ENCODE peak calls at places on chromosomes 4 and X, in ten cellular contexts. One of them, this sample, is unnamed.

GRCh38 chr4:145815027-145815612 is 123.5 kb downstream of the ZNF827 start:
- DNase-seq in HCT116: no peak
- DNase-seq in DND-41: no peak
- DNase-seq in adrenal gland: no peak
- DNase-seq in upper lobe of left lung: no peak
- DNase-seq in mammary epithelial cell: no peak
- DNase-seq in BE2C: no peak
- DNase-seq in brain microvascular endothelial cell: no peak
- DNase-seq in heart right ventricle: no peak
- DNase-seq in lung: no peak
- DNase-seq in this sample: no peak

GRCh38 chrX:47232803-47233332 is at the start of gene USP11:
- DNase-seq in HCT116: no peak
- DNase-seq in DND-41: peak; percentile 84
- DNase-seq in adrenal gland: no peak
- DNase-seq in upper lobe of left lung: peak; percentile 34
- DNase-seq in mammary epithelial cell: no peak
- DNase-seq in BE2C: peak; percentile 47
- DNase-seq in brain microvascular endothelial cell: peak; percentile 10
- DNase-seq in heart right ventricle: peak; percentile 42
- DNase-seq in lung: peak; percentile 56
- DNase-seq in this sample: no peak

GRCh38 chr4:111268769-111269414 is 646.0 kb upstream of the PITX2 start:
- DNase-seq in HCT116: no peak
- DNase-seq in DND-41: no peak
- DNase-seq in adrenal gland: no peak
- DNase-seq in upper lobe of left lung: no peak
- DNase-seq in mammary epithelial cell: no peak
- DNase-seq in BE2C: no peak
- DNase-seq in brain microvascular endothelial cell: peak; percentile 1
- DNase-seq in heart right ventricle: no peak
- DNase-seq in lung: no peak
- DNase-seq in this sample: peak; percentile 51

GRCh38 chr4:91795947-91796346 is 507.8 kb upstream of the GRID2 start:
- DNase-seq in HCT116: no peak
- DNase-seq in DND-41: no peak
- DNase-seq in adrenal gland: no peak
- DNase-seq in upper lobe of left lung: no peak
- DNase-seq in mammary epithelial cell: no peak
- DNase-seq in BE2C: no peak
- DNase-seq in brain microvascular endothelial cell: no peak
- DNase-seq in heart right ventricle: no peak
- DNase-seq in lung: no peak
- DNase-seq in this sample: no peak

GRCh38 chrX:97471071-97471470 is 587.4 kb downstream of the RPA4 start:
- DNase-seq in HCT116: no peak
- DNase-seq in DND-41: peak; percentile 20
- DNase-seq in adrenal gland: no peak
- DNase-seq in upper lobe of left lung: no peak
- DNase-seq in mammary epithelial cell: no peak
- DNase-seq in BE2C: no peak
- DNase-seq in brain microvascular endothelial cell: no peak
- DNase-seq in heart right ventricle: no peak
- DNase-seq in lung: no peak
- DNase-seq in this sample: no peak

GRCh38 chrX:34560180-34560579 is 96.9 kb downstream of the TMEM47 start:
- DNase-seq in HCT116: no peak
- DNase-seq in DND-41: no peak
- DNase-seq in adrenal gland: no peak
- DNase-seq in upper lobe of left lung: no peak
- DNase-seq in mammary epithelial cell: no peak
- DNase-seq in BE2C: no peak
- DNase-seq in brain microvascular endothelial cell: no peak
- DNase-seq in heart right ventricle: no peak
- DNase-seq in lung: no peak
- DNase-seq in this sample: no peak

GRCh38 chrX:49171752-49172279 is at the start of gene PLP2:
- DNase-seq in HCT116: no peak
- DNase-seq in DND-41: peak; percentile 75
- DNase-seq in adrenal gland: peak; percentile 57
- DNase-seq in upper lobe of left lung: peak; percentile 67
- DNase-seq in mammary epithelial cell: peak; percentile 72
- DNase-seq in BE2C: peak; percentile 64
- DNase-seq in brain microvascular endothelial cell: peak; percentile 29
- DNase-seq in heart right ventricle: peak; percentile 50
- DNase-seq in lung: peak; percentile 51
- DNase-seq in this sample: peak; percentile 58

GRCh38 chrX:48086119-48086518 is 14.7 kb upstream of the ZNF630 start:
- DNase-seq in HCT116: peak; percentile 8
- DNase-seq in DND-41: no peak
- DNase-seq in adrenal gland: no peak
- DNase-seq in upper lobe of left lung: no peak
- DNase-seq in mammary epithelial cell: peak; percentile 70
- DNase-seq in BE2C: no peak
- DNase-seq in brain microvascular endothelial cell: no peak
- DNase-seq in heart right ventricle: no peak
- DNase-seq in lung: no peak
- DNase-seq in this sample: peak; percentile 65

GRCh38 chrX:45557390-45557789 is 356.7 kb upstream of the DIPK2B start:
- DNase-seq in HCT116: no peak
- DNase-seq in DND-41: no peak
- DNase-seq in adrenal gland: no peak
- DNase-seq in upper lobe of left lung: no peak
- DNase-seq in mammary epithelial cell: peak; percentile 25
- DNase-seq in BE2C: no peak
- DNase-seq in brain microvascular endothelial cell: no peak
- DNase-seq in heart right ventricle: no peak
- DNase-seq in lung: no peak
- DNase-seq in this sample: no peak

GRCh38 chr4:15479913-15480185 is 10.2 kb downstream of the CC2D2A start:
- DNase-seq in HCT116: no peak
- DNase-seq in DND-41: no peak
- DNase-seq in adrenal gland: no peak
- DNase-seq in upper lobe of left lung: no peak
- DNase-seq in mammary epithelial cell: no peak
- DNase-seq in BE2C: no peak
- DNase-seq in brain microvascular endothelial cell: peak; percentile 78
- DNase-seq in heart right ventricle: no peak
- DNase-seq in lung: no peak
- DNase-seq in this sample: no peak

GRCh38 chrX:114599903-114600302 is 16.0 kb downstream of the HTR2C start:
- DNase-seq in HCT116: no peak
- DNase-seq in DND-41: no peak
- DNase-seq in adrenal gland: no peak
- DNase-seq in upper lobe of left lung: no peak
- DNase-seq in mammary epithelial cell: no peak
- DNase-seq in BE2C: no peak
- DNase-seq in brain microvascular endothelial cell: no peak
- DNase-seq in heart right ventricle: no peak
- DNase-seq in lung: no peak
- DNase-seq in this sample: no peak

DNA sequence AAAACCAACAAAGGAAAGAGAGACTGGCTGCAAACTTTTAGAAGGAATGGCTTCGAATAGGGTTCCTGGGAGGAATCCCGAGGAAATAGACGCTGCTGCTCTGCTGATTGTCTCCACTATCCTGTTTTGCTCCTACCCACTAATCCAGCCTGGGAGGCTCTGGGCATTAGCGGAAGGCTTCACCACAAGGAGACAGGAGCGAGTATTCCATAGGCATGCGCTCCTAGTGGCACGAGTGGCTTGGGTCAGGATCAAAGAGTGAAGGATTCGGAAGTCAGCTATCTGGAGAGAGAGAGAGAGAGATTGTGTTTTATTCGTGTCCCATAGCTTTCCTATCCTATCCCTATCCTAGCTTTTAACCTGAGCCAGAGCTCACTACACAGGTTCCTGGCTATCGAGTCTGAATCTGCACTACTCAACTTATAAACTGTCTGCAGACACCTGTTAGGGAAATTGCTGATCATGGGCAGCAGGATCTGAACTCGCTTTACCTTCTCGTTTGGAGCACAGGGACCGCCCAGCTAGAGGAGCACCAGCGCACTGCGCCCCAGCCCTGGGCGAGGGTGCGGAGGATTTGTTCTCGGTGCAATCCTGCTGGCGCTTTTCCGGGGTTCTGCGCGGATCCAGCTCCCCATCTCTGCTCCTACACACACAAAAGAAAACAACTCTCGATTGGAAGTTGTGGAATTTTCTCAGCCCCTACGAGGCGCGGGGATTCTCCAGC is 740 bp upstream of the NPY2R start:
- DNase-seq in HCT116: no peak
- DNase-seq in DND-41: no peak
- DNase-seq in adrenal gland: no peak
- DNase-seq in upper lobe of left lung: no peak
- DNase-seq in mammary epithelial cell: peak; percentile 1
- DNase-seq in BE2C: peak; percentile 77
- DNase-seq in brain microvascular endothelial cell: no peak
- DNase-seq in heart right ventricle: no peak
- DNase-seq in lung: no peak
- DNase-seq in this sample: no peak
- H3K27me3 ChIP-seq in HCT116: no peaks in the 10 kb centered on the region
- H3K27me3 ChIP-seq in DND-41: peaks cover 3% of the 10 kb centered on the region
- H3K27me3 ChIP-seq in adrenal gland: peaks cover 26% of the 10 kb centered on the region
- H3K27me3 ChIP-seq in upper lobe of left lung: peaks cover 12% of the 10 kb centered on the region
- H3K27me3 ChIP-seq in mammary epithelial cell: peaks cover 26% of the 10 kb centered on the region
- H3K27me3 ChIP-seq in BE2C: no peaks in the 10 kb centered on the region
- H3K27me3 ChIP-seq in brain microvascular endothelial cell: peaks cover 20% of the 10 kb centered on the region
- H3K27me3 ChIP-seq in heart right ventricle: peaks cover 40% of the 10 kb centered on the region
- H3K27me3 ChIP-seq in lung: peaks cover 3% of the 10 kb centered on the region
- H3K27me3 ChIP-seq in this sample: peaks cover 45% of the 10 kb centered on the region

DNA sequence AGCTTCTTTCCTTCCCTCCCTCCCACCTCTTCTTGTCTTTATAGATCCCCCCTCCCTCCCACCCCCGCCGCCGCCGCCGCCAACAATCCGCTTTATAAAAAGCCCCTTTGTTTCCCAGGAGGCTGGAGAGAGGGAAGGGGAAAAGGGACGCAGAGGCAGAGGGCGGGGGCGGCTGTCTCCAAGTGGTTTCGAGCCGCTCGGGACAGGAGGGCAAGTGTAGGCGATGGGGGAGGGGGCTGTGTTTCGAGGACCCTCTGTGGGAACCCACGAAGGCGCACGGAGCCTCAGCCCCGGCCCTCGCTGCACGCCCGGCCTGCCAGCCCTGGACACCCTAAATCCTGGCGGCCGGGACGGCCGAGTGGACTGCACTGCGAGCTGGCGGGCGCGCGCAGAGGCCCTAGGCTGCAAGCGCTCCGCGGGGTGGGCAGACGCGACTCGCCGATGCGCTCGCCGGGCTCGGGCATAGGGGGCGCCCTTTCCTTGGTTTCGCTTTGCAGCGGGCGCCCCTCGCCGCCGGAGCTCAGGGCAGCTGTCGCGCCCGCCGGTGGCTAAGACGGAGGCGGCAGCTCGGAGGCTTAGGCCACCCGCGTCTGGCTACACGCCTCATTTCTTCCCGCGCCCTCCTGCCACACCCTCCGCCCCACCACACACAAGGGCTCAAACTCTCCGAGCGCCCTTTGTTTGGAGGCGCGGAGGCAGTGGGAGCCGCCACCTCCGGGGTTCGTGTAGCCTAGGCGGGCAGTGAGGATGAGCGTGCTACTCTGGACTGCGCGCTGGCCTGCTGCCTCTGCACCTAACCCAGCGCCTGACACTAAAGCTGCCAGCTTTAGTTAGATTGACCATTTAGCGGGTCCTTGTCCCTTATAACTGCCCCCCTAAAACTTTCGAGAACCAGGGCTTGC is 2.2 kb downstream of the MAMLD1 start:
- DNase-seq in HCT116: peak; percentile 35
- DNase-seq in DND-41: peak; percentile 77
- DNase-seq in adrenal gland: peak; percentile 82
- DNase-seq in upper lobe of left lung: peak; percentile 61
- DNase-seq in mammary epithelial cell: peak; percentile 42
- DNase-seq in BE2C: peak; percentile 48
- DNase-seq in brain microvascular endothelial cell: peak; percentile 28
- DNase-seq in heart right ventricle: peak; percentile 78
- DNase-seq in lung: peak; percentile 47
- DNase-seq in this sample: peak; percentile 22
- TF ChIP-seq CTCF in HCT116: no peak
- TF ChIP-seq CTCF in DND-41: peak; percentile 72
- TF ChIP-seq CTCF in adrenal gland: peak; percentile 35
- TF ChIP-seq CTCF in upper lobe of left lung: peak; percentile 78
- TF ChIP-seq CTCF in mammary epithelial cell: peak; percentile 26
- TF ChIP-seq CTCF in BE2C: peak; percentile 27
- TF ChIP-seq CTCF in brain microvascular endothelial cell: peak; percentile 39
- TF ChIP-seq CTCF in heart right ventricle: peak; percentile 67
- TF ChIP-seq CTCF in lung: peak; percentile 26
- TF ChIP-seq CTCF in this sample: peak; percentile 67

GRCh38 chrX:14922437-14922836 is 49.2 kb downstream of the MOSPD2 start:
- DNase-seq in HCT116: no peak
- DNase-seq in DND-41: no peak
- DNase-seq in adrenal gland: no peak
- DNase-seq in upper lobe of left lung: no peak
- DNase-seq in mammary epithelial cell: peak; percentile 84
- DNase-seq in BE2C: no peak
- DNase-seq in brain microvascular endothelial cell: peak; percentile 88
- DNase-seq in heart right ventricle: no peak
- DNase-seq in lung: no peak
- DNase-seq in this sample: no peak
- H3K27me3 ChIP-seq in HCT116: no peaks in the 10 kb centered on the region
- H3K27me3 ChIP-seq in DND-41: no peaks in the 10 kb centered on the region
- H3K27me3 ChIP-seq in adrenal gland: no peaks in the 10 kb centered on the region
- H3K27me3 ChIP-seq in upper lobe of left lung: no peaks in the 10 kb centered on the region
- H3K27me3 ChIP-seq in mammary epithelial cell: no peaks in the 10 kb centered on the region
- H3K27me3 ChIP-seq in BE2C: no peaks in the 10 kb centered on the region
- H3K27me3 ChIP-seq in brain microvascular endothelial cell: no peaks in the 10 kb centered on the region
- H3K27me3 ChIP-seq in heart right ventricle: no peaks in the 10 kb centered on the region
- H3K27me3 ChIP-seq in lung: no peaks in the 10 kb centered on the region
- H3K27me3 ChIP-seq in this sample: no peaks in the 10 kb centered on the region

GRCh38 chrX:54788446-54788845 is 9.6 kb downstream of the ITIH6 start:
- DNase-seq in HCT116: no peak
- DNase-seq in DND-41: no peak
- DNase-seq in adrenal gland: no peak
- DNase-seq in upper lobe of left lung: no peak
- DNase-seq in mammary epithelial cell: no peak
- DNase-seq in BE2C: no peak
- DNase-seq in brain microvascular endothelial cell: no peak
- DNase-seq in heart right ventricle: no peak
- DNase-seq in lung: no peak
- DNase-seq in this sample: no peak

GRCh38 chrX:54785901-54786300 is 12.2 kb downstream of the ITIH6 start:
- DNase-seq in HCT116: no peak
- DNase-seq in DND-41: no peak
- DNase-seq in adrenal gland: no peak
- DNase-seq in upper lobe of left lung: no peak
- DNase-seq in mammary epithelial cell: no peak
- DNase-seq in BE2C: peak; percentile 44
- DNase-seq in brain microvascular endothelial cell: no peak
- DNase-seq in heart right ventricle: no peak
- DNase-seq in lung: no peak
- DNase-seq in this sample: no peak

DNA sequence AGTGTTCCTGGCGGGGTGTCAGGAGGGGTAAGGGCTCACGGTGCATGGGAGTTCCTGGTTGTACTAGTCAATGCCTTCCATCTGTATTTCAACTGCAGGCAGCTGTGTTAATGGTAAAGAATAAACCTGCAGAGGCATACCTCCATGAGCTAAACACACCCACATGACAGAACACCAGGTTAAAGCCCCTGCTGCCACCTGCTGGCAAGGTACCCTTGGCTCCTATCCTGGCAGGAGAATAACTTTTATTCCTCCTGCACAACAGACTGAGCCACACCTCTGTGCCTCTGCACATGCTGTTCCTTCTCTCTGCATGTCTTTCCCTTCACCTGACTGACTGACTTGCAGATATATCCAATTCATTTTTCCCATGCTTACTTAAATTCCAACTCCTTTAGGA is 11.1 kb downstream of the ITIH6 start:
- DNase-seq in HCT116: no peak
- DNase-seq in DND-41: no peak
- DNase-seq in adrenal gland: no peak
- DNase-seq in upper lobe of left lung: no peak
- DNase-seq in mammary epithelial cell: peak; percentile 19
- DNase-seq in BE2C: peak; percentile 35
- DNase-seq in brain microvascular endothelial cell: no peak
- DNase-seq in heart right ventricle: no peak
- DNase-seq in lung: no peak
- DNase-seq in this sample: no peak
- TF ChIP-seq CTCF in HCT116: peak; percentile 25
- TF ChIP-seq CTCF in DND-41: peak; percentile 30
- TF ChIP-seq CTCF in adrenal gland: no peak
- TF ChIP-seq CTCF in upper lobe of left lung: no peak
- TF ChIP-seq CTCF in mammary epithelial cell: peak; percentile 29
- TF ChIP-seq CTCF in BE2C: peak; percentile 56
- TF ChIP-seq CTCF in brain microvascular endothelial cell: peak; percentile 14
- TF ChIP-seq CTCF in heart right ventricle: peak; percentile 8
- TF ChIP-seq CTCF in lung: no peak
- TF ChIP-seq CTCF in this sample: peak; percentile 65

This sample was measured in foreskin keratinocyte.